ENCODE peak calls at places on chromosome 17, in four cellular contexts. C is HEK293T; Y is NCI-H748 treated with DMSO at 0.1 percent for 48 hours; B is stimulated activated CD4-positive, alpha-beta T cell treated with anti-CD3 and anti-CD28 coated beads, Interleukin-12 subunit alpha, Interleukin-12 subunit beta, amount 100 ng/mL, for 4 hours. H is an unnamed sample.
A peak's percentile ranks its signal among the peaks of the same experiment; 100 is the strongest.

GRCh38 chr17:1228752-1229353 is 41.4 kb upstream of the BHLHA9 start:
- DNase-seq in Y (no peak), B (no peak), C (no peak), H (no peak)

GRCh38 chr17:2233441-2233947 is 70.1 kb downstream of the SMG6 start:
- DNase-seq in C (no peak), B (no peak), Y (no peak), H (no peak)

GRCh38 chr17:47829870-47830269 is 1.5 kb downstream of the MRPL10 start:
- DNase-seq in B (no peak), Y (no peak), C (no peak), H (no peak)

GRCh38 chr17:33664116-33664840 is 371.2 kb upstream of the ASIC2 start:
- DNase-seq in C (no peak), Y (no peak), B (no peak), H (no peak)

GRCh38 chr17:41777579-41778188 is 8.8 kb downstream of the JUP start:
- DNase-seq in Y (peak; percentile 48), B (no peak), C (peak; percentile 42), H (no peak)

GRCh38 chr17:83053021-83053778 is 26.2 kb upstream of the METRNL start:
- DNase-seq in B (no peak), C (no peak), Y (no peak), H (no peak)

GRCh38 chr17:79002291-79002690 is 7.3 kb downstream of the CANT1 start:
- DNase-seq in B (no peak), Y (no peak), C (no peak), H (no peak)

GRCh38 chr17:51397361-51398127 is 137.2 kb downstream of the UTP18 start:
- DNase-seq in Y (no peak), C (no peak), B (no peak), H (no peak)

GRCh38 chr17:1203111-1203966 is 23.6 kb upstream of the ABR start:
- DNase-seq in B (peak; percentile 40), Y (peak; percentile 38), C (peak; percentile 96), H (peak; percentile 56)

GRCh38 chr17:75454193-75454592 is 2.2 kb upstream of the TMEM94 start:
- DNase-seq in B (no peak), Y (no peak), C (no peak), H (no peak)

GRCh38 chr17:59845595-59846390 is 47.0 kb downstream of the TUBD1 start:
- DNase-seq in C (no peak), Y (peak; percentile 89), B (peak; percentile 32), H (peak; percentile 62)

GRCh38 chr17:67246648-67247415 is 1.8 kb upstream of the HELZ start:
- DNase-seq in Y (no peak), C (peak; percentile 30), B (peak; percentile 10), H (no peak)

GRCh38 chr17:80937501-80938356 is 53.9 kb upstream of the CHMP6 start:
- DNase-seq in B (no peak), C (no peak), Y (no peak), H (no peak)

GRCh38 chr17:22128171-22128570 is 435.8 kb downstream of the KCNJ18 start:
- DNase-seq in C (no peak), Y (no peak), B (no peak), H (no peak)

GRCh38 chr17:39653662-39654331 is 11.4 kb upstream of the TCAP start:
- DNase-seq in Y (no peak), B (peak; percentile 77), C (peak; percentile 76), H (peak; percentile 81)

GRCh38 chr17:50128441-50129302 is 1.3 kb downstream of the SAMD14 start:
- DNase-seq in B (no peak), Y (no peak), C (no peak), H (no peak)

GRCh38 chr17:39665642-39666221 is 583 bp downstream of the TCAP start:
- DNase-seq in Y (no peak), B (no peak), C (no peak), H (peak; percentile 34)

GRCh38 chr17:39147221-39148185 is 3.9 kb downstream of the PLXDC1 start:
- DNase-seq in C (no peak), Y (no peak), B (no peak), H (no peak)

GRCh38 chr17:8991514-8992285 is 26.2 kb upstream of the PIK3R5 start:
- DNase-seq in C (peak; percentile 70), B (peak; percentile 55), Y (peak; percentile 9), H (peak; percentile 77)

GRCh38 chr17:29219378-29220047 is 27.1 kb upstream of the CRYBA1 start:
- DNase-seq in C (peak; percentile 78), Y (peak; percentile 80), B (peak; percentile 61), H (peak; percentile 88)